ENCODE peak calls at places on chromosomes 11 and 22, in five cellular contexts. One of them, this sample, is unnamed.

GRCh38 chr11:18617688-18618340 is 16.3 kb downstream of the SPTY2D1 start:
- DNase-seq in stimulated activated CD4-positive, alpha-beta T cell treated with anti-CD3 and anti-CD28 coated beads, Interleukin-1b, Interleukin-23, amount 100 ng/mL, for 1 hour: no peak
- DNase-seq in fibroblast of mammary gland: peak
- DNase-seq in naive B cell: no peak
- DNase-seq in activated T-cell treated with anti-CD3 and anti-CD28 coated beads for 1 hour: no peak
- DNase-seq in this sample: no peak

GRCh38 chr11:96241351-96241841 is 101.6 kb downstream of the MAML2 start:
- DNase-seq in stimulated activated CD4-positive, alpha-beta T cell treated with anti-CD3 and anti-CD28 coated beads, Interleukin-1b, Interleukin-23, amount 100 ng/mL, for 1 hour: no peak
- DNase-seq in naive B cell: no peak
- DNase-seq in activated T-cell treated with anti-CD3 and anti-CD28 coated beads for 1 hour: no peak
- DNase-seq in fibroblast of mammary gland: no peak
- DNase-seq in this sample: no peak

GRCh38 chr11:13923716-13924650 is 38.5 kb upstream of the SPON1 start:
- DNase-seq in activated T-cell treated with anti-CD3 and anti-CD28 coated beads for 1 hour: no peak
- DNase-seq in stimulated activated CD4-positive, alpha-beta T cell treated with anti-CD3 and anti-CD28 coated beads, Interleukin-1b, Interleukin-23, amount 100 ng/mL, for 1 hour: no peak
- DNase-seq in naive B cell: peak
- DNase-seq in fibroblast of mammary gland: no peak
- DNase-seq in this sample: no peak

GRCh38 chr11:119356349-119357031 is 10.0 kb upstream of the MFRP start:
- DNase-seq in naive B cell: peak
- DNase-seq in stimulated activated CD4-positive, alpha-beta T cell treated with anti-CD3 and anti-CD28 coated beads, Interleukin-1b, Interleukin-23, amount 100 ng/mL, for 1 hour: peak
- DNase-seq in fibroblast of mammary gland: peak
- DNase-seq in activated T-cell treated with anti-CD3 and anti-CD28 coated beads for 1 hour: peak
- DNase-seq in this sample: peak

GRCh38 chr11:1201395-1202153 is 21.3 kb upstream of the MUC5B start:
- DNase-seq in fibroblast of mammary gland: peak
- DNase-seq in stimulated activated CD4-positive, alpha-beta T cell treated with anti-CD3 and anti-CD28 coated beads, Interleukin-1b, Interleukin-23, amount 100 ng/mL, for 1 hour: no peak
- DNase-seq in activated T-cell treated with anti-CD3 and anti-CD28 coated beads for 1 hour: no peak
- DNase-seq in naive B cell: no peak
- DNase-seq in this sample: no peak

GRCh38 chr11:106187860-106188456 is 110.5 kb downstream of the AASDHPPT start:
- DNase-seq in activated T-cell treated with anti-CD3 and anti-CD28 coated beads for 1 hour: no peak
- DNase-seq in naive B cell: no peak
- DNase-seq in fibroblast of mammary gland: peak
- DNase-seq in stimulated activated CD4-positive, alpha-beta T cell treated with anti-CD3 and anti-CD28 coated beads, Interleukin-1b, Interleukin-23, amount 100 ng/mL, for 1 hour: no peak
- DNase-seq in this sample: no peak

GRCh38 chr11:132111341-132111740 is 740.9 kb downstream of the NTM start:
- DNase-seq in naive B cell: no peak
- DNase-seq in fibroblast of mammary gland: peak
- DNase-seq in activated T-cell treated with anti-CD3 and anti-CD28 coated beads for 1 hour: no peak
- DNase-seq in stimulated activated CD4-positive, alpha-beta T cell treated with anti-CD3 and anti-CD28 coated beads, Interleukin-1b, Interleukin-23, amount 100 ng/mL, for 1 hour: no peak
- DNase-seq in this sample: no peak

GRCh38 chr11:77156396-77157195 is 28.6 kb downstream of the MYO7A start:
- DNase-seq in activated T-cell treated with anti-CD3 and anti-CD28 coated beads for 1 hour: no peak
- DNase-seq in naive B cell: no peak
- DNase-seq in fibroblast of mammary gland: no peak
- DNase-seq in stimulated activated CD4-positive, alpha-beta T cell treated with anti-CD3 and anti-CD28 coated beads, Interleukin-1b, Interleukin-23, amount 100 ng/mL, for 1 hour: no peak
- DNase-seq in this sample: no peak

GRCh38 chr11:122727101-122727929 is 71.8 kb downstream of the UBASH3B start:
- DNase-seq in naive B cell: no peak
- DNase-seq in activated T-cell treated with anti-CD3 and anti-CD28 coated beads for 1 hour: no peak
- DNase-seq in fibroblast of mammary gland: no peak
- DNase-seq in stimulated activated CD4-positive, alpha-beta T cell treated with anti-CD3 and anti-CD28 coated beads, Interleukin-1b, Interleukin-23, amount 100 ng/mL, for 1 hour: no peak
- DNase-seq in this sample: no peak

GRCh38 chr11:34680918-34681554 is 60.1 kb downstream of the EHF start:
- DNase-seq in activated T-cell treated with anti-CD3 and anti-CD28 coated beads for 1 hour: no peak
- DNase-seq in stimulated activated CD4-positive, alpha-beta T cell treated with anti-CD3 and anti-CD28 coated beads, Interleukin-1b, Interleukin-23, amount 100 ng/mL, for 1 hour: no peak
- DNase-seq in naive B cell: no peak
- DNase-seq in fibroblast of mammary gland: peak
- DNase-seq in this sample: no peak

GRCh38 chr22:19174106-19175025 is 4.2 kb downstream of the SLC25A1 start:
- DNase-seq in fibroblast of mammary gland: peak
- DNase-seq in stimulated activated CD4-positive, alpha-beta T cell treated with anti-CD3 and anti-CD28 coated beads, Interleukin-1b, Interleukin-23, amount 100 ng/mL, for 1 hour: no peak
- DNase-seq in activated T-cell treated with anti-CD3 and anti-CD28 coated beads for 1 hour: no peak
- DNase-seq in naive B cell: peak
- DNase-seq in this sample: no peak

GRCh38 chr11:65165847-65166317 is 4.2 kb upstream of the SPDYC start:
- DNase-seq in fibroblast of mammary gland: no peak
- DNase-seq in stimulated activated CD4-positive, alpha-beta T cell treated with anti-CD3 and anti-CD28 coated beads, Interleukin-1b, Interleukin-23, amount 100 ng/mL, for 1 hour: no peak
- DNase-seq in activated T-cell treated with anti-CD3 and anti-CD28 coated beads for 1 hour: no peak
- DNase-seq in naive B cell: no peak
- DNase-seq in this sample: no peak

GRCh38 chr11:130092661-130093060 is 23.0 kb downstream of the APLP2 start:
- DNase-seq in stimulated activated CD4-positive, alpha-beta T cell treated with anti-CD3 and anti-CD28 coated beads, Interleukin-1b, Interleukin-23, amount 100 ng/mL, for 1 hour: no peak
- DNase-seq in fibroblast of mammary gland: no peak
- DNase-seq in naive B cell: no peak
- DNase-seq in activated T-cell treated with anti-CD3 and anti-CD28 coated beads for 1 hour: no peak
- DNase-seq in this sample: no peak

GRCh38 chr11:18071098-18071705 is 25.1 kb upstream of the TPH1 start:
- DNase-seq in fibroblast of mammary gland: no peak
- DNase-seq in activated T-cell treated with anti-CD3 and anti-CD28 coated beads for 1 hour: no peak
- DNase-seq in naive B cell: no peak
- DNase-seq in stimulated activated CD4-positive, alpha-beta T cell treated with anti-CD3 and anti-CD28 coated beads, Interleukin-1b, Interleukin-23, amount 100 ng/mL, for 1 hour: no peak
- DNase-seq in this sample: no peak

GRCh38 chr11:22449441-22449840 is 111.3 kb downstream of the SLC17A6 start:
- DNase-seq in fibroblast of mammary gland: no peak
- DNase-seq in naive B cell: no peak
- DNase-seq in stimulated activated CD4-positive, alpha-beta T cell treated with anti-CD3 and anti-CD28 coated beads, Interleukin-1b, Interleukin-23, amount 100 ng/mL, for 1 hour: no peak
- DNase-seq in activated T-cell treated with anti-CD3 and anti-CD28 coated beads for 1 hour: no peak
- DNase-seq in this sample: no peak

This sample was measured in T-helper 1 cell.